ENCODE peak calls at places on chromosomes 11 and 22, in five cellular contexts. One of them, this sample, is unnamed.

GRCh38 chr11:121965330-121965729 is 150.7 kb downstream of the BLID start:
- DNase-seq in anterior cingulate cortex: no peak
- DNase-seq in brain microvascular endothelial cell: peak
- DNase-seq in stimulated activated CD4-positive, alpha-beta T cell treated with anti-CD3 and anti-CD28 coated beads, Interleukin-2, amount 100 ng/mL, for 48 hours: no peak
- DNase-seq in mucosa of descending colon: no peak
- DNase-seq in this sample: peak

GRCh38 chr11:44066732-44067131 is 662 bp downstream of the ACCS start:
- DNase-seq in stimulated activated CD4-positive, alpha-beta T cell treated with anti-CD3 and anti-CD28 coated beads, Interleukin-2, amount 100 ng/mL, for 48 hours: no peak
- DNase-seq in brain microvascular endothelial cell: peak
- DNase-seq in anterior cingulate cortex: no peak
- DNase-seq in mucosa of descending colon: peak
- DNase-seq in this sample: peak

GRCh38 chr11:130214861-130215530 is 55.4 kb downstream of the ST14 start:
- DNase-seq in anterior cingulate cortex: no peak
- DNase-seq in stimulated activated CD4-positive, alpha-beta T cell treated with anti-CD3 and anti-CD28 coated beads, Interleukin-2, amount 100 ng/mL, for 48 hours: no peak
- DNase-seq in brain microvascular endothelial cell: no peak
- DNase-seq in mucosa of descending colon: no peak
- DNase-seq in this sample: no peak

GRCh38 chr11:11500744-11501487 is 120.9 kb downstream of the GALNT18 start:
- DNase-seq in stimulated activated CD4-positive, alpha-beta T cell treated with anti-CD3 and anti-CD28 coated beads, Interleukin-2, amount 100 ng/mL, for 48 hours: no peak
- DNase-seq in mucosa of descending colon: no peak
- DNase-seq in anterior cingulate cortex: no peak
- DNase-seq in brain microvascular endothelial cell: no peak
- DNase-seq in this sample: no peak

GRCh38 chr11:115581871-115582639 is 77.8 kb upstream of the CADM1 start:
- DNase-seq in brain microvascular endothelial cell: no peak
- DNase-seq in mucosa of descending colon: peak
- DNase-seq in anterior cingulate cortex: no peak
- DNase-seq in stimulated activated CD4-positive, alpha-beta T cell treated with anti-CD3 and anti-CD28 coated beads, Interleukin-2, amount 100 ng/mL, for 48 hours: no peak
- DNase-seq in this sample: no peak

GRCh38 chr11:105298630-105299029 is 159.1 kb upstream of the CARD18 start:
- DNase-seq in mucosa of descending colon: no peak
- DNase-seq in stimulated activated CD4-positive, alpha-beta T cell treated with anti-CD3 and anti-CD28 coated beads, Interleukin-2, amount 100 ng/mL, for 48 hours: no peak
- DNase-seq in anterior cingulate cortex: no peak
- DNase-seq in brain microvascular endothelial cell: peak
- DNase-seq in this sample: no peak

GRCh38 chr22:50683086-50683993 is 10.7 kb downstream of the SHANK3 start:
- DNase-seq in mucosa of descending colon: no peak
- DNase-seq in brain microvascular endothelial cell: no peak
- DNase-seq in stimulated activated CD4-positive, alpha-beta T cell treated with anti-CD3 and anti-CD28 coated beads, Interleukin-2, amount 100 ng/mL, for 48 hours: no peak
- DNase-seq in anterior cingulate cortex: no peak
- DNase-seq in this sample: no peak

GRCh38 chr11:105609832-105610781 is at the start of gene GRIA4:
- DNase-seq in anterior cingulate cortex: peak
- DNase-seq in mucosa of descending colon: peak
- DNase-seq in brain microvascular endothelial cell: peak
- DNase-seq in stimulated activated CD4-positive, alpha-beta T cell treated with anti-CD3 and anti-CD28 coated beads, Interleukin-2, amount 100 ng/mL, for 48 hours: no peak
- DNase-seq in this sample: peak

GRCh38 chr11:63875506-63875905 is 36.6 kb downstream of the MARK2 start:
- DNase-seq in brain microvascular endothelial cell: no peak
- DNase-seq in anterior cingulate cortex: no peak
- DNase-seq in stimulated activated CD4-positive, alpha-beta T cell treated with anti-CD3 and anti-CD28 coated beads, Interleukin-2, amount 100 ng/mL, for 48 hours: no peak
- DNase-seq in mucosa of descending colon: no peak
- DNase-seq in this sample: no peak

GRCh38 chr22:31828739-31829138 is 74.9 kb downstream of the DEPDC5 start:
- DNase-seq in mucosa of descending colon: no peak
- DNase-seq in anterior cingulate cortex: no peak
- DNase-seq in brain microvascular endothelial cell: peak
- DNase-seq in stimulated activated CD4-positive, alpha-beta T cell treated with anti-CD3 and anti-CD28 coated beads, Interleukin-2, amount 100 ng/mL, for 48 hours: no peak
- DNase-seq in this sample: no peak

GRCh38 chr22:37802310-37803194 is 5.2 kb upstream of the GCAT start:
- DNase-seq in anterior cingulate cortex: peak
- DNase-seq in brain microvascular endothelial cell: no peak
- DNase-seq in stimulated activated CD4-positive, alpha-beta T cell treated with anti-CD3 and anti-CD28 coated beads, Interleukin-2, amount 100 ng/mL, for 48 hours: no peak
- DNase-seq in mucosa of descending colon: peak
- DNase-seq in this sample: peak

GRCh38 chr11:36098046-36098445 is 154.2 kb downstream of the LDLRAD3 start:
- DNase-seq in brain microvascular endothelial cell: no peak
- DNase-seq in anterior cingulate cortex: no peak
- DNase-seq in mucosa of descending colon: no peak
- DNase-seq in stimulated activated CD4-positive, alpha-beta T cell treated with anti-CD3 and anti-CD28 coated beads, Interleukin-2, amount 100 ng/mL, for 48 hours: no peak
- DNase-seq in this sample: no peak

GRCh38 chr22:43088616-43088978 is 594 bp downstream of the TTLL1 start:
- DNase-seq in brain microvascular endothelial cell: no peak
- DNase-seq in stimulated activated CD4-positive, alpha-beta T cell treated with anti-CD3 and anti-CD28 coated beads, Interleukin-2, amount 100 ng/mL, for 48 hours: peak
- DNase-seq in mucosa of descending colon: no peak
- DNase-seq in anterior cingulate cortex: no peak
- DNase-seq in this sample: no peak

GRCh38 chr11:313787-314547 is at the start of gene IFITM1:
- DNase-seq in stimulated activated CD4-positive, alpha-beta T cell treated with anti-CD3 and anti-CD28 coated beads, Interleukin-2, amount 100 ng/mL, for 48 hours: no peak
- DNase-seq in brain microvascular endothelial cell: no peak
- DNase-seq in anterior cingulate cortex: no peak
- DNase-seq in mucosa of descending colon: peak
- DNase-seq in this sample: peak

GRCh38 chr11:123559418-123559817 is 95.0 kb downstream of the SCN3B start:
- DNase-seq in stimulated activated CD4-positive, alpha-beta T cell treated with anti-CD3 and anti-CD28 coated beads, Interleukin-2, amount 100 ng/mL, for 48 hours: no peak
- DNase-seq in mucosa of descending colon: no peak
- DNase-seq in brain microvascular endothelial cell: peak
- DNase-seq in anterior cingulate cortex: no peak
- DNase-seq in this sample: no peak

GRCh38 chr22:36510384-36510783 is 3.5 kb upstream of the FOXRED2 start:
- DNase-seq in brain microvascular endothelial cell: no peak
- DNase-seq in stimulated activated CD4-positive, alpha-beta T cell treated with anti-CD3 and anti-CD28 coated beads, Interleukin-2, amount 100 ng/mL, for 48 hours: no peak
- DNase-seq in anterior cingulate cortex: no peak
- DNase-seq in mucosa of descending colon: no peak
- DNase-seq in this sample: no peak

GRCh38 chr22:27918351-27919221 is 470 bp downstream of the PITPNB start:
- DNase-seq in anterior cingulate cortex: no peak
- DNase-seq in mucosa of descending colon: peak
- DNase-seq in brain microvascular endothelial cell: peak
- DNase-seq in stimulated activated CD4-positive, alpha-beta T cell treated with anti-CD3 and anti-CD28 coated beads, Interleukin-2, amount 100 ng/mL, for 48 hours: peak
- DNase-seq in this sample: peak

GRCh38 chr22:33747576-33748180 is 172.6 kb downstream of the LARGE1 start:
- DNase-seq in brain microvascular endothelial cell: no peak
- DNase-seq in stimulated activated CD4-positive, alpha-beta T cell treated with anti-CD3 and anti-CD28 coated beads, Interleukin-2, amount 100 ng/mL, for 48 hours: no peak
- DNase-seq in mucosa of descending colon: peak
- DNase-seq in anterior cingulate cortex: no peak
- DNase-seq in this sample: no peak

GRCh38 chr11:64553554-64554201 is 37.3 kb upstream of the SLC22A12 start:
- DNase-seq in mucosa of descending colon: peak
- DNase-seq in brain microvascular endothelial cell: peak
- DNase-seq in anterior cingulate cortex: no peak
- DNase-seq in stimulated activated CD4-positive, alpha-beta T cell treated with anti-CD3 and anti-CD28 coated beads, Interleukin-2, amount 100 ng/mL, for 48 hours: peak
- DNase-seq in this sample: peak

GRCh38 chr22:37633082-37633692 is 6.3 kb upstream of the SH3BP1 start:
- DNase-seq in anterior cingulate cortex: no peak
- DNase-seq in stimulated activated CD4-positive, alpha-beta T cell treated with anti-CD3 and anti-CD28 coated beads, Interleukin-2, amount 100 ng/mL, for 48 hours: no peak
- DNase-seq in mucosa of descending colon: no peak
- DNase-seq in brain microvascular endothelial cell: no peak
- DNase-seq in this sample: no peak

GRCh38 chr22:27801616-27802388 is at the start of gene MN1:
- DNase-seq in anterior cingulate cortex: peak
- DNase-seq in stimulated activated CD4-positive, alpha-beta T cell treated with anti-CD3 and anti-CD28 coated beads, Interleukin-2, amount 100 ng/mL, for 48 hours: peak
- DNase-seq in mucosa of descending colon: peak
- DNase-seq in brain microvascular endothelial cell: no peak
- DNase-seq in this sample: peak

GRCh38 chr11:91085985-91086384 is 863.1 kb upstream of the CHORDC1 start:
- DNase-seq in mucosa of descending colon: no peak
- DNase-seq in stimulated activated CD4-positive, alpha-beta T cell treated with anti-CD3 and anti-CD28 coated beads, Interleukin-2, amount 100 ng/mL, for 48 hours: no peak
- DNase-seq in brain microvascular endothelial cell: no peak
- DNase-seq in anterior cingulate cortex: no peak
- DNase-seq in this sample: no peak

GRCh38 chr11:67275606-67276409 is 9.5 kb downstream of the GRK2 start:
- DNase-seq in anterior cingulate cortex: no peak
- DNase-seq in brain microvascular endothelial cell: no peak
- DNase-seq in stimulated activated CD4-positive, alpha-beta T cell treated with anti-CD3 and anti-CD28 coated beads, Interleukin-2, amount 100 ng/mL, for 48 hours: no peak
- DNase-seq in mucosa of descending colon: no peak
- DNase-seq in this sample: no peak

This sample was measured in endothelial cell of umbilical vein.